ENCODE peak calls at places on chromosomes 16 and 17, in four cellular contexts. S is WTC11, V is K562, J is H1. U is an unnamed sample.

GRCh38 chr16:12229759-12230594 is 253.4 kb downstream of the SNX29 start:
- DNase-seq in S (no peak), V (no peak), J (no peak), U (peak)

GRCh38 chr16:15770512-15770911 is 86.3 kb downstream of the MYH11 start:
- DNase-seq in S (no peak), V (no peak), J (no peak), U (no peak)

GRCh38 chr17:79011451-79012147 is 2.0 kb upstream of the CANT1 start:
- DNase-seq in S (no peak), V (peak), J (no peak), U (no peak)

GRCh38 chr17:40181205-40181604 is 3.9 kb downstream of the RAPGEFL1 start:
- DNase-seq in S (no peak), V (no peak), J (no peak), U (no peak)

GRCh38 chr16:47721016-47721673 is 260.0 kb downstream of the PHKB start:
- DNase-seq in S (no peak), V (no peak), J (no peak), U (peak)

GRCh38 chr17:34739386-34739785 is 160.0 kb downstream of the TMEM132E start:
- DNase-seq in S (no peak), V (no peak), J (no peak), U (no peak)

GRCh38 chr17:28908640-28909098 is 5.8 kb upstream of the DHRS13 start:
- DNase-seq in S (no peak), V (no peak), J (no peak), U (peak)

GRCh38 chr17:22454070-22454999 is 762.0 kb downstream of the KCNJ18 start:
- DNase-seq in S (no peak), V (peak), J (no peak), U (no peak)

GRCh38 chr17:66789093-66789492 is 45.8 kb upstream of the CACNG5 start:
- DNase-seq in S (no peak), V (no peak), J (no peak), U (no peak)

GRCh38 chr16:67936124-67936875 is at the start of gene PSMB10:
- DNase-seq in S (peak), V (peak), J (peak), U (peak)

GRCh38 chr17:9004961-9005285 is 16.4 kb upstream of the NTN1 start:
- DNase-seq in S (no peak), V (no peak), J (no peak), U (no peak)

GRCh38 chr17:43381204-43381603 is 17.6 kb upstream of the ARL4D start:
- DNase-seq in S (no peak), V (no peak), J (no peak), U (no peak)
- TF ChIP-seq ATF3 in S (no peak), V (no peak), J (no peak), U (no peak)

DNA sequence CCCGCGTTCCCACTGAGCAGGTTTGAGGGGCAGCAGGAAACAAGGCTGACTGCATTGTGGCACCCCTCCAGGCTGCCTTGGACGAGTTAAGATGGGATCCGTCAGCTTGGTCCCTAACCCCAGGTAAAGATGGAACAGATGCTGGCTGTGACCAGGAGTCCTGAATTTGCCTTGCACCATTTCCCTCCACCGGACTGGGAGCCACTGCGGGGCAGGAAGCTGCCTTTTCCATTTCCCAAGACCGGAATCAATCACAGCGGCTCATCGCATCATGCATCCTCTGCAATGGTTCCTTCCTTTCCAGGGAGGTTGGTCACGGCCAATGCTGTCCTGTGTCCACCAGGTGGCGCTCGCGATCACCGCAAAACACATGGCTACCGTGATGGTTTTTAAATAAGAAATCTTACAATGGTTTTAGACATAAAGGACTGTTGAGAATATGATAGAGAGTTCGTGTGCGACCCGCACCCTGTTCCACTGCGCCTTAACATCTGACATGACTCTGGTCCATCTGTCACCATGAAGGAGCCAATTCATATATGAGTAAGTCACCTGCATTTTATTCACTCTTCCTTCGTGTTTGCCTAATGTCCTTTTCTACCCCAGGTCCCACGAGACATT is 6.8 kb upstream of the MEAK7 start:
- DNase-seq in S (peak), V (peak), J (peak), U (peak)
- TF ChIP-seq ATF3 in S (no peak), V (peak), J (no peak), U (no peak)

GRCh38 chr16:8621572-8622314 is at the start of gene METTL22:
- DNase-seq in S (peak), V (peak), J (peak), U (peak)

GRCh38 chr16:8625491-8626087 is 4.1 kb downstream of the METTL22 start:
- DNase-seq in S (no peak), V (no peak), J (no peak), U (no peak)

GRCh38 chr16:8622315-8622656 is 788 bp downstream of the METTL22 start:
- DNase-seq in S (no peak), V (no peak), J (no peak), U (no peak)

GRCh38 chr16:8621221-8621571 is 302 bp upstream of the METTL22 start:
- DNase-seq in S (no peak), V (no peak), J (no peak), U (no peak)

DNA sequence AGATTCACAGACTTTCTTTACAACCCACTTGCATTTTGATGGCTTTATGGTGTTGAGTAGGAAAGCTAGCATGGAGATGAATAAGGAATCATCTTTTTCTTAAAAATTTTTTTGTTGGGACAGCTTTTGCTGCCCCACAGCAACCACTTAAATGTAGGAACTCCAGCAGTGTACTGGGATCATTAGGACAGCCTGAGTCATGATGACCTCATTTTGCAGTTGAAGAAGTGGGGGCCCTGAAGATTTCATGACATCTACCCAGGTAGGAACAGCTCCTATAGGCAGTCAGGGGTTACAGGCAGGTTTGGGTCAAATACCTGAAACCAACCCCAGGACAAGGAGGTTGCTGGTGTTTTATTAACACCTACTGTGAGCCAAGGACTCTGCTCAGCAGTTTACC is 2.1 kb downstream of the METTL22 start:
- DNase-seq in S (no peak), V (peak), J (no peak), U (no peak)
- TF ChIP-seq ATF3 in S (no peak), V (no peak), J (no peak), U (no peak)

GRCh38 chr16:49756971-49757743 is 98.8 kb downstream of the ZNF423 start:
- DNase-seq in S (no peak), V (no peak), J (no peak), U (no peak)
- TF ChIP-seq ATF3 in S (no peak), V (no peak), J (no peak), U (no peak)

DNA sequence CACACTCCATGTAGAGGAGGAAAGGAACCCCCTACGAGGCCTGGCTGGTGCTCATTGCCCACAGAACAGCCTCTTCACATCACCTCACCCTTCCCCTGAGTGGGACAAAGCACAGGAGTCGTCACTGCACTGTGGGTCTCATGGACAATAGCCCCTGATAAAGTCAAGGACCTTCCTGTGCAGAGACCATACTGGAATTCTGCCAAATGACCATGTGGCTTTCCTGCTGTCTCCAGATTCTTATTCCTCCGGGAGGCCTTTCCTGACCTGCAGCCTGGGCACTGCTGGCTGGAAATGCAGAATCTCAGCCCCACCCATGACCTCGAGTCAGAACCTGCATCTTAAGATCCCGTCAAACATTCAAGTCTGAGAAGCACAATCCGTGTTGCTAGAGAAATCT is 60.5 kb upstream of the ERN1 start:
- DNase-seq in S (no peak), V (no peak), J (no peak), U (no peak)
- TF ChIP-seq ATF3 in S (no peak), V (no peak), J (no peak), U (no peak)

GRCh38 chr16:54630284-54630967 is 300.2 kb upstream of the IRX5 start:
- DNase-seq in S (no peak), V (no peak), J (no peak), U (no peak)
- TF ChIP-seq ATF3 in S (no peak), V (no peak), J (no peak), U (no peak)